ENCODE peak calls at places on chromosomes 5 and 9, in nine cellular contexts. C, P, Z, G, N, W, T, L and F are unnamed samples.

GRCh38 chr5:95727764-95728191 is 3.4 kb upstream of the RHOBTB3 start:
- DNase-seq in L (no peak), Z (no peak), W (no peak), T (no peak), C (no peak), N (no peak), P (no peak), G (peak; percentile 35), F (no peak)

GRCh38 chr9:121242219-121242954 is 25.6 kb upstream of the GSN start:
- DNase-seq in N (no peak), W (no peak), L (no peak), P (peak; percentile 29), T (peak; percentile 73), Z (no peak), G (peak; percentile 30), C (no peak), F (no peak)

GRCh38 chr5:129094924-129095797 is 612 bp downstream of the ISOC1 start:
- DNase-seq in G (peak; percentile 85), T (peak; percentile 31), L (peak; percentile 77), N (peak; percentile 77), Z (no peak), W (peak; percentile 68), C (peak; percentile 42), P (no peak), F (peak; percentile 76)

GRCh38 chr5:180121799-180122198 is 50.2 kb upstream of the RNF130 start:
- DNase-seq in Z (no peak), P (no peak), G (no peak), T (no peak), N (no peak), C (no peak), L (no peak), W (no peak), F (no peak)

GRCh38 chr5:150860422-150860821 is 14.1 kb downstream of the IRGM start:
- DNase-seq in W (no peak), G (no peak), P (no peak), L (no peak), T (no peak), C (no peak), N (no peak), Z (no peak), F (no peak)

GRCh38 chr5:82396871-82397514 is 118.8 kb upstream of the RPS23 start:
- DNase-seq in Z (no peak), C (no peak), G (peak; percentile 86), N (peak; percentile 80), T (peak; percentile 99), L (peak; percentile 60), W (peak; percentile 53), P (no peak), F (peak; percentile 31)

GRCh38 chr9:134929560-134930158 is 11.9 kb upstream of the FCN1 start:
- DNase-seq in N (peak; percentile 11), Z (no peak), W (no peak), T (no peak), G (no peak), P (no peak), C (no peak), L (no peak), F (no peak)

GRCh38 chr5:131533844-131534243 is 101.2 kb downstream of the RAPGEF6 start:
- DNase-seq in G (no peak), N (no peak), L (no peak), T (no peak), P (no peak), W (no peak), Z (no peak), C (no peak), F (no peak)

GRCh38 chr5:113163328-113163727 is 186.7 kb downstream of the DCP2 start:
- DNase-seq in G (no peak), C (no peak), Z (no peak), W (no peak), P (no peak), L (no peak), T (peak; percentile 36), N (no peak), F (no peak)

GRCh38 chr5:142527234-142527633 is 158.7 kb downstream of the FGF1 start:
- DNase-seq in W (no peak), C (no peak), T (no peak), N (no peak), L (no peak), G (no peak), Z (no peak), P (no peak), F (no peak)

GRCh38 chr9:126701820-126702500 is 88.2 kb downstream of the LMX1B start:
- DNase-seq in L (no peak), T (no peak), C (no peak), Z (no peak), W (no peak), P (peak; percentile 39), G (peak; percentile 11), N (no peak), F (peak; percentile 8)

GRCh38 chr5:133892774-133893173 is 75.7 kb downstream of the C5orf15 start:
- DNase-seq in T (no peak), C (no peak), N (peak; percentile 14), L (no peak), G (no peak), P (no peak), W (no peak), Z (no peak), F (no peak)

GRCh38 chr5:133894143-133894542 is 74.3 kb downstream of the C5orf15 start:
- DNase-seq in W (no peak), P (no peak), G (no peak), T (no peak), L (no peak), C (no peak), N (no peak), Z (no peak), F (no peak)

GRCh38 chr5:133890776-133891280 is 77.6 kb downstream of the C5orf15 start:
- DNase-seq in C (no peak), G (no peak), T (no peak), Z (no peak), W (no peak), L (no peak), P (no peak), N (peak; percentile 20), F (no peak)

GRCh38 chr5:133891390-133891789 is 77.0 kb downstream of the C5orf15 start:
- DNase-seq in P (no peak), L (no peak), C (no peak), Z (no peak), N (peak; percentile 20), W (no peak), G (no peak), T (no peak), F (no peak)

GRCh38 chr5:133892306-133892705 is 76.1 kb downstream of the C5orf15 start:
- DNase-seq in P (no peak), Z (no peak), C (no peak), G (no peak), N (no peak), L (no peak), W (no peak), T (no peak), F (no peak)
- H3K4me1 ChIP-seq in P (no peaks in the 10 kb centered on the region), Z (no peaks in the 10 kb centered on the region), C (no peaks in the 10 kb centered on the region), G (no peaks in the 10 kb centered on the region), N (peaks cover 9% of the 10 kb centered on the region), L (peaks cover 9% of the 10 kb centered on the region), W (no peaks in the 10 kb centered on the region), T (no peaks in the 10 kb centered on the region), F (no peaks in the 10 kb centered on the region)

GRCh38 chr9:37564931-37565330 is 11.2 kb downstream of the FBXO10 start:
- DNase-seq in G (no peak), L (no peak), C (no peak), P (no peak), N (no peak), T (no peak), W (no peak), Z (no peak), F (no peak)

GRCh38 chr9:37561682-37562081 is 14.5 kb downstream of the FBXO10 start:
- DNase-seq in N (no peak), C (no peak), T (no peak), G (no peak), Z (no peak), W (no peak), P (no peak), L (no peak), F (no peak)

GRCh38 chr9:37564114-37564513 is 12.1 kb downstream of the FBXO10 start:
- DNase-seq in T (no peak), G (no peak), C (no peak), W (no peak), L (no peak), P (no peak), Z (no peak), N (no peak), F (no peak)

GRCh38 chr9:37565661-37566618 is 10.2 kb downstream of the FBXO10 start:
- DNase-seq in G (no peak), P (no peak), T (no peak), L (no peak), C (no peak), N (no peak), Z (no peak), W (no peak), F (no peak)

DNA sequence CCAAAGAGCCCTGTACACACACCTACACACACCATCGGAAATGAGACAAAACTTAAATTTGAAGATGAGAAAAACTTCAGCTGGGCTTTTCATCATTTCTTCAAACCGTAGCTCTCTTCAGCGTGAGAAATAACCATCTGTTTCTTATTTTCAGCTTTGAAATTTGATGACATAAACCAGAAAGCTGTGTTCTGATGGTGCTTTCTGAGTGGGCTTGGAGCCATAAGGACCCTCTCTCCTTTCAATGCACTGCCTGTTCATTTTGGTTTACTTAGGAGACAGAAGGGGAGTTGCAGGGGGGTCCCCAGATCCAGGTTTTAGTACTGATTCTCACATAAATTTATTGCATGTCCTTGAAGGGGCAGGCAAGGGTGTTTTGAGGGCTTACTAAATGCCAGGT is 9.5 kb downstream of the FBXO10 start:
- DNase-seq in N (no peak), Z (no peak), T (no peak), C (no peak), W (no peak), G (no peak), L (no peak), P (no peak), F (no peak)
- H3K4me3 ChIP-seq in N (no peak overlapping the region), Z (no peak overlapping the region), T (no peak overlapping the region), C (no peak overlapping the region), W (no peak overlapping the region), G (no peak overlapping the region), L (no peak overlapping the region), P (no peak overlapping the region), F (no peak overlapping the region)

GRCh38 chr9:129697956-129698757 is 32.7 kb downstream of the PRRX2 start:
- DNase-seq in C (no peak), N (peak; percentile 75), G (peak; percentile 23), L (peak; percentile 35), Z (no peak), W (no peak), T (no peak), P (peak; percentile 61), F (peak; percentile 43)
- H3K4me1 ChIP-seq in C (peaks cover 3% of the 10 kb centered on the region), N (no peaks in the 10 kb centered on the region), G (no peaks in the 10 kb centered on the region), L (peaks cover 5% of the 10 kb centered on the region), Z (no peaks in the 10 kb centered on the region), W (peaks cover 29% of the 10 kb centered on the region), T (peaks cover 46% of the 10 kb centered on the region), P (no peaks in the 10 kb centered on the region), F (peaks cover 4% of the 10 kb centered on the region)

GRCh38 chr5:61800450-61800849 is 468.4 kb downstream of the ZSWIM6 start:
- DNase-seq in C (no peak), W (no peak), P (no peak), T (no peak), N (no peak), Z (no peak), G (no peak), L (no peak), F (no peak)

GRCh38 chr5:61801174-61801573 is 469.1 kb downstream of the ZSWIM6 start:
- DNase-seq in W (no peak), N (no peak), C (no peak), P (no peak), T (no peak), L (no peak), Z (no peak), G (no peak), F (no peak)

GRCh38 chr5:61802456-61802855 is 470.4 kb downstream of the ZSWIM6 start:
- DNase-seq in N (no peak), C (no peak), L (no peak), G (no peak), Z (no peak), T (no peak), P (no peak), W (no peak), F (no peak)

GRCh38 chr5:61796773-61797172 is 464.7 kb downstream of the ZSWIM6 start:
- DNase-seq in Z (no peak), C (no peak), T (no peak), P (no peak), L (no peak), N (no peak), G (no peak), W (no peak), F (no peak)
- H3K4me3 ChIP-seq in Z (no peak overlapping the region), C (no peak overlapping the region), T (no peak overlapping the region), P (no peak overlapping the region), L (no peak overlapping the region), N (no peak overlapping the region), G (no peak overlapping the region), W (no peak overlapping the region), F (no peak overlapping the region)